ENCODE peak calls at places on chromosome 18, in ten cellular contexts. One of them, this sample, is unnamed.

GRCh38 chr18:48385595-48385994 is 23.6 kb downstream of the ZBTB7C start:
- DNase-seq in neural progenitor cell: no peak
- DNase-seq in GM23248: no peak
- DNase-seq in DND-41: peak; percentile 32
- DNase-seq in GM12878: no peak
- DNase-seq in Karpas-422: no peak
- DNase-seq in endothelial cell of umbilical vein: no peak
- DNase-seq in fibroblast of lung: no peak
- DNase-seq in IMR-90: no peak
- DNase-seq in K562: no peak
- DNase-seq in this sample: no peak

GRCh38 chr18:24503182-24503581 is 42.7 kb downstream of the HRH4 start:
- DNase-seq in neural progenitor cell: peak; percentile 19
- DNase-seq in GM23248: no peak
- DNase-seq in DND-41: no peak
- DNase-seq in GM12878: no peak
- DNase-seq in Karpas-422: no peak
- DNase-seq in endothelial cell of umbilical vein: no peak
- DNase-seq in fibroblast of lung: no peak
- DNase-seq in IMR-90: no peak
- DNase-seq in K562: no peak
- DNase-seq in this sample: no peak

GRCh38 chr18:46728219-46728930 is 28.5 kb downstream of the ST8SIA5 start:
- DNase-seq in neural progenitor cell: no peak
- DNase-seq in GM23248: no peak
- DNase-seq in DND-41: no peak
- DNase-seq in GM12878: no peak
- DNase-seq in Karpas-422: no peak
- DNase-seq in endothelial cell of umbilical vein: no peak
- DNase-seq in fibroblast of lung: no peak
- DNase-seq in IMR-90: no peak
- DNase-seq in K562: no peak
- DNase-seq in this sample: no peak

GRCh38 chr18:73636355-73636754 is 511.3 kb downstream of the FBXO15 start:
- DNase-seq in neural progenitor cell: no peak
- DNase-seq in GM23248: peak; percentile 7
- DNase-seq in DND-41: no peak
- DNase-seq in GM12878: no peak
- DNase-seq in Karpas-422: no peak
- DNase-seq in endothelial cell of umbilical vein: no peak
- DNase-seq in fibroblast of lung: peak; percentile 42
- DNase-seq in IMR-90: peak; percentile 38
- DNase-seq in K562: no peak
- DNase-seq in this sample: no peak

GRCh38 chr18:43277164-43277600 is at the start of gene SYT4:
- DNase-seq in neural progenitor cell: peak; percentile 88
- DNase-seq in GM23248: peak; percentile 63
- DNase-seq in DND-41: no peak
- DNase-seq in GM12878: no peak
- DNase-seq in Karpas-422: no peak
- DNase-seq in endothelial cell of umbilical vein: peak; percentile 19
- DNase-seq in fibroblast of lung: peak; percentile 72
- DNase-seq in IMR-90: peak; percentile 7
- DNase-seq in K562: no peak
- DNase-seq in this sample: peak; percentile 7

GRCh38 chr18:8943900-8944870 is 158.3 kb upstream of the NDUFV2 start:
- DNase-seq in neural progenitor cell: no peak
- DNase-seq in GM23248: peak; percentile 81
- DNase-seq in DND-41: no peak
- DNase-seq in GM12878: no peak
- DNase-seq in Karpas-422: no peak
- DNase-seq in endothelial cell of umbilical vein: no peak
- DNase-seq in fibroblast of lung: peak; percentile 88
- DNase-seq in IMR-90: peak; percentile 94
- DNase-seq in K562: no peak
- DNase-seq in this sample: peak; percentile 89

GRCh38 chr18:78689606-78690005 is 290.0 kb upstream of the SALL3 start:
- DNase-seq in neural progenitor cell: no peak
- DNase-seq in GM23248: no peak
- DNase-seq in DND-41: no peak
- DNase-seq in GM12878: no peak
- DNase-seq in Karpas-422: no peak
- DNase-seq in endothelial cell of umbilical vein: no peak
- DNase-seq in fibroblast of lung: no peak
- DNase-seq in IMR-90: no peak
- DNase-seq in K562: no peak
- DNase-seq in this sample: no peak

GRCh38 chr18:36662000-36662399 is 166.8 kb downstream of the TPGS2 start:
- DNase-seq in neural progenitor cell: peak; percentile 57
- DNase-seq in GM23248: peak; percentile 28
- DNase-seq in DND-41: no peak
- DNase-seq in GM12878: no peak
- DNase-seq in Karpas-422: no peak
- DNase-seq in endothelial cell of umbilical vein: no peak
- DNase-seq in fibroblast of lung: no peak
- DNase-seq in IMR-90: peak; percentile 28
- DNase-seq in K562: no peak
- DNase-seq in this sample: no peak

GRCh38 chr18:3919396-3920061 is 469.6 kb downstream of the TGIF1 start:
- DNase-seq in neural progenitor cell: no peak
- DNase-seq in GM23248: no peak
- DNase-seq in DND-41: no peak
- DNase-seq in GM12878: no peak
- DNase-seq in Karpas-422: no peak
- DNase-seq in endothelial cell of umbilical vein: no peak
- DNase-seq in fibroblast of lung: no peak
- DNase-seq in IMR-90: no peak
- DNase-seq in K562: no peak
- DNase-seq in this sample: no peak

GRCh38 chr18:75475228-75475627 is 47.7 kb upstream of the SMIM21 start:
- DNase-seq in neural progenitor cell: no peak
- DNase-seq in GM23248: peak; percentile 96
- DNase-seq in DND-41: no peak
- DNase-seq in GM12878: no peak
- DNase-seq in Karpas-422: no peak
- DNase-seq in endothelial cell of umbilical vein: peak; percentile 43
- DNase-seq in fibroblast of lung: peak; percentile 87
- DNase-seq in IMR-90: peak; percentile 94
- DNase-seq in K562: no peak
- DNase-seq in this sample: peak; percentile 78

GRCh38 chr18:71168576-71169145 is 879.8 kb downstream of the SOCS6 start:
- DNase-seq in neural progenitor cell: no peak
- DNase-seq in GM23248: no peak
- DNase-seq in DND-41: no peak
- DNase-seq in GM12878: no peak
- DNase-seq in Karpas-422: no peak
- DNase-seq in endothelial cell of umbilical vein: peak; percentile 59
- DNase-seq in fibroblast of lung: peak; percentile 3
- DNase-seq in IMR-90: no peak
- DNase-seq in K562: no peak
- DNase-seq in this sample: no peak

GRCh38 chr18:2223859-2224258 is 347.4 kb downstream of the METTL4 start:
- DNase-seq in neural progenitor cell: peak; percentile 51
- DNase-seq in GM23248: peak; percentile 30
- DNase-seq in DND-41: no peak
- DNase-seq in GM12878: no peak
- DNase-seq in Karpas-422: peak; percentile 70
- DNase-seq in endothelial cell of umbilical vein: peak; percentile 65
- DNase-seq in fibroblast of lung: peak; percentile 42
- DNase-seq in IMR-90: peak; percentile 6
- DNase-seq in K562: no peak
- DNase-seq in this sample: peak; percentile 70

GRCh38 chr18:50138181-50139064 is 56.5 kb downstream of the MYO5B start:
- DNase-seq in neural progenitor cell: no peak
- DNase-seq in GM23248: no peak
- DNase-seq in DND-41: no peak
- DNase-seq in GM12878: no peak
- DNase-seq in Karpas-422: no peak
- DNase-seq in endothelial cell of umbilical vein: no peak
- DNase-seq in fibroblast of lung: peak; percentile 76
- DNase-seq in IMR-90: no peak
- DNase-seq in K562: no peak
- DNase-seq in this sample: peak; percentile 14

GRCh38 chr18:54762386-54762785 is 65.9 kb upstream of the RAB27B start:
- DNase-seq in neural progenitor cell: no peak
- DNase-seq in GM23248: no peak
- DNase-seq in DND-41: no peak
- DNase-seq in GM12878: no peak
- DNase-seq in Karpas-422: no peak
- DNase-seq in endothelial cell of umbilical vein: no peak
- DNase-seq in fibroblast of lung: no peak
- DNase-seq in IMR-90: no peak
- DNase-seq in K562: no peak
- DNase-seq in this sample: no peak

DNA sequence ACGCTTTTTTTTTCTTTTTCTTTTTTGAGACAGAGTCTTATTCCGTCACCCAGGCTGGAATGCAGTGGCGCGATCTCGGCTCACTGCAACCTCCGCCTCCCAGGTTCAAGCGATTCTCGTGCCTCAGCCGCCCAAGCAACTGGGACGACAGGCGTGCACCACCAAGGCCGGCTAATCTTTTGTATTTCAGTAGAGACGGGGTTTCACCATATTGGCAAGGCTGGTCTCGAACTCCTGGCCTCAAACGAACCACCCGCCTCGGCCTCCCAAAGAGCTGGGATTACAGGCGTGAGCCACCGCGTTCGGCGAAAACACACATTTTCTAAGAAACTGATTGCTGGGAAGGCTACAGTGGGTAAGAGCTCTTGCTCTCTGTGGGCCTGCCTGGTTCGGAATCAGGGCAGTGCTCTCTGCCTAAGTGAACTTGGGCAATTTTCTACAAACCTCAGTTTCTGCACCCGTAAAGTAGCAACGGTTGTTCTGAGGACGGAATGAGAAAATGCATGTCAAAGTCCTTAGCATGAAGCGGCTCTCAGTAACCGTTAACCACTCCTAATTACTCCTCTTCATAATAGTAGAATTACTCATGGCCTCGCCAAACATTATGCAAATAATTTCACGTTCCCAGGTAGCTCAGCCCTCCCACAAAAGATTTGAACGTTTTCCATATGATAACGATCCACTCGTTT is 1.0 kb upstream of the PMAIP1 start:
- DNase-seq in neural progenitor cell: no peak
- DNase-seq in GM23248: no peak
- DNase-seq in DND-41: no peak
- DNase-seq in GM12878: no peak
- DNase-seq in Karpas-422: no peak
- DNase-seq in endothelial cell of umbilical vein: no peak
- DNase-seq in fibroblast of lung: peak; percentile 66
- DNase-seq in IMR-90: no peak
- DNase-seq in K562: no peak
- DNase-seq in this sample: no peak
- H3K9ac ChIP-seq in neural progenitor cell: no peak overlapping the region
- H3K9ac ChIP-seq in GM23248: peak overlapping the region; percentile 80
- H3K9ac ChIP-seq in DND-41: peak overlapping the region; percentile 96
- H3K9ac ChIP-seq in GM12878: peak overlapping the region; percentile 90
- H3K9ac ChIP-seq in Karpas-422: peak overlapping the region; percentile 85
- H3K9ac ChIP-seq in endothelial cell of umbilical vein: peak overlapping the region; percentile 64
- H3K9ac ChIP-seq in fibroblast of lung: no peak overlapping the region
- H3K9ac ChIP-seq in IMR-90: peak overlapping the region; percentile 88
- H3K9ac ChIP-seq in K562: no peak overlapping the region
- H3K9ac ChIP-seq in this sample: peak overlapping the region; percentile 90

GRCh38 chr18:23460285-23461273 is 7.5 kb downstream of the RIOK3 start:
- DNase-seq in neural progenitor cell: no peak
- DNase-seq in GM23248: no peak
- DNase-seq in DND-41: no peak
- DNase-seq in GM12878: no peak
- DNase-seq in Karpas-422: no peak
- DNase-seq in endothelial cell of umbilical vein: no peak
- DNase-seq in fibroblast of lung: no peak
- DNase-seq in IMR-90: no peak
- DNase-seq in K562: no peak
- DNase-seq in this sample: no peak
- H3K4me1 ChIP-seq in neural progenitor cell: no peaks in the 10 kb centered on the region
- H3K4me1 ChIP-seq in GM23248: peaks cover 32% of the 10 kb centered on the region
- H3K4me1 ChIP-seq in DND-41: peaks cover 23% of the 10 kb centered on the region
- H3K4me1 ChIP-seq in GM12878: no peaks in the 10 kb centered on the region
- H3K4me1 ChIP-seq in Karpas-422: peaks cover 21% of the 10 kb centered on the region
- H3K4me1 ChIP-seq in endothelial cell of umbilical vein: peaks cover 5% of the 10 kb centered on the region
- H3K4me1 ChIP-seq in fibroblast of lung: no peaks in the 10 kb centered on the region
- H3K4me1 ChIP-seq in IMR-90: peaks cover 3% of the 10 kb centered on the region
- H3K4me1 ChIP-seq in K562: peaks cover 6% of the 10 kb centered on the region
- H3K4me1 ChIP-seq in this sample: no peaks in the 10 kb centered on the region

GRCh38 chr18:56199580-56200320 is 438.6 kb downstream of the TXNL1 start:
- DNase-seq in neural progenitor cell: no peak
- DNase-seq in GM23248: no peak
- DNase-seq in DND-41: no peak
- DNase-seq in GM12878: no peak
- DNase-seq in Karpas-422: no peak
- DNase-seq in endothelial cell of umbilical vein: peak; percentile 97
- DNase-seq in fibroblast of lung: no peak
- DNase-seq in IMR-90: no peak
- DNase-seq in K562: no peak
- DNase-seq in this sample: no peak
- H2AFZ ChIP-seq in neural progenitor cell: no peak overlapping the region
- H2AFZ ChIP-seq in GM23248: peak overlapping the region; percentile 66
- H2AFZ ChIP-seq in DND-41: no peak overlapping the region
- H2AFZ ChIP-seq in GM12878: no peak overlapping the region
- H2AFZ ChIP-seq in Karpas-422: no peak overlapping the region
- H2AFZ ChIP-seq in endothelial cell of umbilical vein: peak overlapping the region; percentile 34
- H2AFZ ChIP-seq in fibroblast of lung: no peak overlapping the region
- H2AFZ ChIP-seq in IMR-90: peak overlapping the region; percentile 64
- H2AFZ ChIP-seq in K562: no peak overlapping the region
- H2AFZ ChIP-seq in this sample: peak overlapping the region; percentile 16

GRCh38 chr18:32091325-32091723 is 350 bp upstream of the RNF138 start:
- DNase-seq in neural progenitor cell: no peak
- DNase-seq in GM23248: no peak
- DNase-seq in DND-41: no peak
- DNase-seq in GM12878: no peak
- DNase-seq in Karpas-422: no peak
- DNase-seq in endothelial cell of umbilical vein: no peak
- DNase-seq in fibroblast of lung: no peak
- DNase-seq in IMR-90: no peak
- DNase-seq in K562: peak; percentile 17
- DNase-seq in this sample: no peak

GRCh38 chr18:32083781-32084180 is 7.9 kb upstream of the RNF138 start:
- DNase-seq in neural progenitor cell: no peak
- DNase-seq in GM23248: no peak
- DNase-seq in DND-41: no peak
- DNase-seq in GM12878: no peak
- DNase-seq in Karpas-422: no peak
- DNase-seq in endothelial cell of umbilical vein: no peak
- DNase-seq in fibroblast of lung: no peak
- DNase-seq in IMR-90: no peak
- DNase-seq in K562: no peak
- DNase-seq in this sample: no peak

GRCh38 chr18:32081881-32082280 is 9.8 kb upstream of the RNF138 start:
- DNase-seq in neural progenitor cell: no peak
- DNase-seq in GM23248: peak; percentile 9
- DNase-seq in DND-41: no peak
- DNase-seq in GM12878: no peak
- DNase-seq in Karpas-422: no peak
- DNase-seq in endothelial cell of umbilical vein: peak; percentile 15
- DNase-seq in fibroblast of lung: peak; percentile 74
- DNase-seq in IMR-90: peak; percentile 5
- DNase-seq in K562: no peak
- DNase-seq in this sample: no peak

GRCh38 chr18:32091724-32092421 is at the start of gene RNF138:
- DNase-seq in neural progenitor cell: peak; percentile 94
- DNase-seq in GM23248: peak; percentile 91
- DNase-seq in DND-41: peak; percentile 89
- DNase-seq in GM12878: peak; percentile 42
- DNase-seq in Karpas-422: peak; percentile 94
- DNase-seq in endothelial cell of umbilical vein: peak; percentile 84
- DNase-seq in fibroblast of lung: peak; percentile 82
- DNase-seq in IMR-90: peak; percentile 76
- DNase-seq in K562: peak; percentile 81
- DNase-seq in this sample: peak; percentile 54

GRCh38 chr18:32086866-32087265 is 4.8 kb upstream of the RNF138 start:
- DNase-seq in neural progenitor cell: no peak
- DNase-seq in GM23248: peak; percentile 89
- DNase-seq in DND-41: no peak
- DNase-seq in GM12878: no peak
- DNase-seq in Karpas-422: no peak
- DNase-seq in endothelial cell of umbilical vein: no peak
- DNase-seq in fibroblast of lung: peak; percentile 70
- DNase-seq in IMR-90: peak; percentile 76
- DNase-seq in K562: no peak
- DNase-seq in this sample: peak; percentile 54
- H3K9ac ChIP-seq in neural progenitor cell: no peak overlapping the region
- H3K9ac ChIP-seq in GM23248: no peak overlapping the region
- H3K9ac ChIP-seq in DND-41: no peak overlapping the region
- H3K9ac ChIP-seq in GM12878: no peak overlapping the region
- H3K9ac ChIP-seq in Karpas-422: no peak overlapping the region
- H3K9ac ChIP-seq in endothelial cell of umbilical vein: no peak overlapping the region
- H3K9ac ChIP-seq in fibroblast of lung: no peak overlapping the region
- H3K9ac ChIP-seq in IMR-90: no peak overlapping the region
- H3K9ac ChIP-seq in K562: no peak overlapping the region
- H3K9ac ChIP-seq in this sample: no peak overlapping the region

This sample was measured in PC-3.